ENCODE peak calls at places on chromosomes 2 and 18, in eight cellular contexts. One of them, this sample, is unnamed.

GRCh38 chr2:187580462-187581124 is 26.4 kb upstream of the TFPI start:
- DNase-seq in MM.1S: peak
- DNase-seq in GM12878: no peak
- DNase-seq in fibroblast of lung: peak
- DNase-seq in astrocyte: peak
- DNase-seq in HCT116: peak
- DNase-seq in hepatocyte: peak
- DNase-seq in keratinocyte: peak
- DNase-seq in this sample: peak

GRCh38 chr2:231540017-231540416 is 9.8 kb upstream of the NMUR1 start:
- DNase-seq in hepatocyte: no peak
- DNase-seq in astrocyte: no peak
- DNase-seq in GM12878: no peak
- DNase-seq in fibroblast of lung: no peak
- DNase-seq in MM.1S: no peak
- DNase-seq in keratinocyte: no peak
- DNase-seq in HCT116: no peak
- DNase-seq in this sample: no peak

GRCh38 chr2:19426144-19426543 is 67.7 kb upstream of the OSR1 start:
- DNase-seq in keratinocyte: no peak
- DNase-seq in fibroblast of lung: no peak
- DNase-seq in astrocyte: no peak
- DNase-seq in MM.1S: no peak
- DNase-seq in GM12878: no peak
- DNase-seq in hepatocyte: no peak
- DNase-seq in HCT116: no peak
- DNase-seq in this sample: no peak

GRCh38 chr2:144603334-144603733 is 83.4 kb upstream of the ZEB2 start:
- DNase-seq in GM12878: no peak
- DNase-seq in keratinocyte: no peak
- DNase-seq in MM.1S: no peak
- DNase-seq in hepatocyte: no peak
- DNase-seq in HCT116: no peak
- DNase-seq in astrocyte: no peak
- DNase-seq in fibroblast of lung: no peak
- DNase-seq in this sample: no peak

GRCh38 chr18:37309059-37309458 is 256.5 kb downstream of the CELF4 start:
- DNase-seq in GM12878: no peak
- DNase-seq in keratinocyte: no peak
- DNase-seq in HCT116: no peak
- DNase-seq in MM.1S: no peak
- DNase-seq in hepatocyte: no peak
- DNase-seq in fibroblast of lung: no peak
- DNase-seq in astrocyte: no peak
- DNase-seq in this sample: no peak

GRCh38 chr2:239143858-239144712 is 256.7 kb downstream of the HDAC4 start:
- DNase-seq in HCT116: peak
- DNase-seq in keratinocyte: no peak
- DNase-seq in GM12878: no peak
- DNase-seq in astrocyte: peak
- DNase-seq in MM.1S: no peak
- DNase-seq in fibroblast of lung: peak
- DNase-seq in hepatocyte: peak
- DNase-seq in this sample: peak

GRCh38 chr2:29724282-29724681 is 197.1 kb downstream of the ALK start:
- DNase-seq in fibroblast of lung: no peak
- DNase-seq in astrocyte: no peak
- DNase-seq in HCT116: no peak
- DNase-seq in hepatocyte: no peak
- DNase-seq in GM12878: no peak
- DNase-seq in MM.1S: no peak
- DNase-seq in keratinocyte: no peak
- DNase-seq in this sample: no peak

GRCh38 chr2:191333911-191334357 is 88.7 kb downstream of the MYO1B start:
- DNase-seq in fibroblast of lung: peak
- DNase-seq in GM12878: no peak
- DNase-seq in astrocyte: peak
- DNase-seq in hepatocyte: no peak
- DNase-seq in HCT116: no peak
- DNase-seq in keratinocyte: no peak
- DNase-seq in MM.1S: no peak
- DNase-seq in this sample: no peak

GRCh38 chr18:74064510-74064909 is 83.1 kb downstream of the FBXO15 start:
- DNase-seq in GM12878: no peak
- DNase-seq in keratinocyte: no peak
- DNase-seq in hepatocyte: no peak
- DNase-seq in HCT116: no peak
- DNase-seq in MM.1S: no peak
- DNase-seq in fibroblast of lung: no peak
- DNase-seq in astrocyte: no peak
- DNase-seq in this sample: no peak

GRCh38 chr2:198054299-198054698 is 249.9 kb downstream of the PLCL1 start:
- DNase-seq in MM.1S: peak
- DNase-seq in astrocyte: peak
- DNase-seq in GM12878: no peak
- DNase-seq in HCT116: peak
- DNase-seq in fibroblast of lung: peak
- DNase-seq in keratinocyte: no peak
- DNase-seq in hepatocyte: peak
- DNase-seq in this sample: peak

GRCh38 chr2:230942920-230943896 is 18.2 kb upstream of the GPR55 start:
- DNase-seq in keratinocyte: no peak
- DNase-seq in astrocyte: no peak
- DNase-seq in GM12878: peak
- DNase-seq in hepatocyte: no peak
- DNase-seq in HCT116: no peak
- DNase-seq in MM.1S: peak
- DNase-seq in fibroblast of lung: peak
- DNase-seq in this sample: no peak

GRCh38 chr2:176100547-176101140 is 1.0 kb downstream of the HOXD12 start:
- DNase-seq in fibroblast of lung: no peak
- DNase-seq in MM.1S: no peak
- DNase-seq in GM12878: no peak
- DNase-seq in hepatocyte: no peak
- DNase-seq in HCT116: no peak
- DNase-seq in astrocyte: no peak
- DNase-seq in keratinocyte: no peak
- DNase-seq in this sample: no peak

GRCh38 chr2:112692914-112693313 is 27.9 kb upstream of the NT5DC4 start:
- DNase-seq in fibroblast of lung: peak
- DNase-seq in keratinocyte: no peak
- DNase-seq in MM.1S: no peak
- DNase-seq in astrocyte: peak
- DNase-seq in hepatocyte: no peak
- DNase-seq in GM12878: no peak
- DNase-seq in HCT116: no peak
- DNase-seq in this sample: no peak

GRCh38 chr2:120239488-120240287 is 13.0 kb upstream of the RALB start:
- DNase-seq in hepatocyte: peak
- DNase-seq in astrocyte: peak
- DNase-seq in GM12878: no peak
- DNase-seq in MM.1S: no peak
- DNase-seq in keratinocyte: no peak
- DNase-seq in fibroblast of lung: peak
- DNase-seq in HCT116: no peak
- DNase-seq in this sample: peak

GRCh38 chr2:72883356-72883962 is 3.7 kb upstream of the SPR start:
- DNase-seq in astrocyte: peak
- DNase-seq in GM12878: no peak
- DNase-seq in MM.1S: peak
- DNase-seq in HCT116: no peak
- DNase-seq in hepatocyte: peak
- DNase-seq in keratinocyte: no peak
- DNase-seq in fibroblast of lung: peak
- DNase-seq in this sample: peak

GRCh38 chr2:86809481-86810121 is 18.9 kb upstream of the CD8A start:
- DNase-seq in hepatocyte: no peak
- DNase-seq in keratinocyte: no peak
- DNase-seq in GM12878: no peak
- DNase-seq in fibroblast of lung: no peak
- DNase-seq in HCT116: no peak
- DNase-seq in astrocyte: no peak
- DNase-seq in MM.1S: no peak
- DNase-seq in this sample: no peak
- TF ChIP-seq EZH2 in hepatocyte: no peak
- TF ChIP-seq EZH2 in keratinocyte: peak
- TF ChIP-seq EZH2 in GM12878: no peak
- TF ChIP-seq EZH2 in fibroblast of lung: peak
- TF ChIP-seq EZH2 in HCT116: no peak
- TF ChIP-seq EZH2 in astrocyte: peak
- TF ChIP-seq EZH2 in MM.1S: no peak
- TF ChIP-seq EZH2 in this sample: no peak

DNA sequence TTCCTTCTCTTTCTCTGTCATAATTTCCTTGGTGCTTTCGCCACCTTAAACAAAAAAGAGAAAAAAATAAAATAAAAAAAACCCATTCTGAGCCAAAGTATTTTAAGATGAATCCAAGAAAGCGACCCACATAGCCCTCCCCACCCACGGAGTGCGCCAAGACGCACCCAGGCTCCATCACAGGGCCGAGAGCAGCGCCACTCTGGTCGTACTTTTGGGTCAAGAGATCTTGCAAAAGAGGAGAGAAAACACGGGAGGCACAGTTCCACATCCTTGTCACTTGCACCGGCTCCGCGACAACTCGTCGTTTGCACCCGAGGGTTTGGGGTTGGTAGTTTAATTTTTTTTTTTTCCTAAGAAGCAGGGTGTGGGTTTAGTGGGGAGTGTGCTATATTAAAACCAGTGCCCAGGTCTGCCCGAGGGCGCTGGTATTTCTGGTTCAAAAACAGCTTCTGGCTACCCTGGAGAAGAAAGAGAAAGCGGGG is 1.7 kb upstream of the SP9 start:
- DNase-seq in HCT116: no peak
- DNase-seq in fibroblast of lung: no peak
- DNase-seq in astrocyte: no peak
- DNase-seq in keratinocyte: no peak
- DNase-seq in hepatocyte: no peak
- DNase-seq in GM12878: no peak
- DNase-seq in MM.1S: no peak
- DNase-seq in this sample: peak
- TF ChIP-seq EZH2 in HCT116: no peak
- TF ChIP-seq EZH2 in fibroblast of lung: no peak
- TF ChIP-seq EZH2 in astrocyte: no peak
- TF ChIP-seq EZH2 in keratinocyte: no peak
- TF ChIP-seq EZH2 in hepatocyte: peak
- TF ChIP-seq EZH2 in GM12878: no peak
- TF ChIP-seq EZH2 in MM.1S: no peak
- TF ChIP-seq EZH2 in this sample: no peak

GRCh38 chr2:38099096-38099997 is 23.4 kb upstream of the CYP1B1 start:
- DNase-seq in MM.1S: no peak
- DNase-seq in HCT116: no peak
- DNase-seq in keratinocyte: no peak
- DNase-seq in astrocyte: no peak
- DNase-seq in GM12878: no peak
- DNase-seq in fibroblast of lung: no peak
- DNase-seq in hepatocyte: no peak
- DNase-seq in this sample: peak

GRCh38 chr2:38095996-38096861 is 20.3 kb upstream of the CYP1B1 start:
- DNase-seq in astrocyte: no peak
- DNase-seq in hepatocyte: peak
- DNase-seq in fibroblast of lung: peak
- DNase-seq in GM12878: no peak
- DNase-seq in keratinocyte: no peak
- DNase-seq in HCT116: no peak
- DNase-seq in MM.1S: no peak
- DNase-seq in this sample: peak

GRCh38 chr2:38097611-38098350 is 21.8 kb upstream of the CYP1B1 start:
- DNase-seq in HCT116: no peak
- DNase-seq in keratinocyte: no peak
- DNase-seq in fibroblast of lung: peak
- DNase-seq in hepatocyte: no peak
- DNase-seq in GM12878: no peak
- DNase-seq in astrocyte: peak
- DNase-seq in MM.1S: no peak
- DNase-seq in this sample: peak

GRCh38 chr2:38095655-38095995 is 19.7 kb upstream of the CYP1B1 start:
- DNase-seq in HCT116: no peak
- DNase-seq in astrocyte: no peak
- DNase-seq in hepatocyte: no peak
- DNase-seq in fibroblast of lung: no peak
- DNase-seq in keratinocyte: no peak
- DNase-seq in GM12878: no peak
- DNase-seq in MM.1S: no peak
- DNase-seq in this sample: no peak

DNA sequence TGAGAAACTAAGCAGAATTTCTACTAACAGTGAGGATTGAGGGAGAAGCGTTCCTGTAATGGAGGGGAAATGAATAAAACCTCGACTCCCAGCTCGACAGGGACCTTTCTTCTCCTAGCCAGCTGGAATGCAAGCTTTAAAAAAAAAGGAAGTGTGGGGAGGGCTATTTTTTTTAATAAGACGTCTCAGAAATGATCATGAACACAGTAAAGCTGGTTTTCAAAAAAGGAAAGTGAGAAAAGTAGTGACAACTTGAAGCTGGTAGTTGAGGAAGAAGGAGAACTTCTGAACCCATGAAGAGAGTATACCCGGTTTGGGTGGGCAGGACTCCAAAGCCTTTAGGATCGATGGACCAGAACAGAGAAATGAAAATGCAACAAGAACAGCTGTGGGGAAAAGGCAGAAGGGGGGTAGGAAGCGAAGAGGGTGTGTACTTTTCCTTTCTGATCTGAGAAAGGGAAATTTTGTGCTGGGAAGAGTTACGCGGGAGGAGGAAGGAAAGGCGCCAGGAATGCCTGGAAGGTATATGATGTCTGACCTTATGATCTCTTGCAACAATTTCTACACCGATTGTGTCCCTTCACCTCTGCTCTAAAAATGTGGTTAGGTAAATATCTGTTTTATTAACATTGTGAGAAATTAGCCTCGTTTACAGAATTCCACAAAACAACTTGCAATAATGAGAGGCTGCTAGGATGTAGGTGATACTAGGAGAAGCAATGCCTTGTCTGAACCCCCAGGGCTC is 22.6 kb upstream of the CYP1B1 start:
- DNase-seq in hepatocyte: no peak
- DNase-seq in GM12878: no peak
- DNase-seq in MM.1S: no peak
- DNase-seq in keratinocyte: no peak
- DNase-seq in HCT116: no peak
- DNase-seq in astrocyte: no peak
- DNase-seq in fibroblast of lung: no peak
- DNase-seq in this sample: no peak
- TF ChIP-seq EZH2 in hepatocyte: no peak
- TF ChIP-seq EZH2 in GM12878: no peak
- TF ChIP-seq EZH2 in MM.1S: no peak
- TF ChIP-seq EZH2 in keratinocyte: no peak
- TF ChIP-seq EZH2 in HCT116: no peak
- TF ChIP-seq EZH2 in astrocyte: no peak
- TF ChIP-seq EZH2 in fibroblast of lung: no peak
- TF ChIP-seq EZH2 in this sample: no peak

DNA sequence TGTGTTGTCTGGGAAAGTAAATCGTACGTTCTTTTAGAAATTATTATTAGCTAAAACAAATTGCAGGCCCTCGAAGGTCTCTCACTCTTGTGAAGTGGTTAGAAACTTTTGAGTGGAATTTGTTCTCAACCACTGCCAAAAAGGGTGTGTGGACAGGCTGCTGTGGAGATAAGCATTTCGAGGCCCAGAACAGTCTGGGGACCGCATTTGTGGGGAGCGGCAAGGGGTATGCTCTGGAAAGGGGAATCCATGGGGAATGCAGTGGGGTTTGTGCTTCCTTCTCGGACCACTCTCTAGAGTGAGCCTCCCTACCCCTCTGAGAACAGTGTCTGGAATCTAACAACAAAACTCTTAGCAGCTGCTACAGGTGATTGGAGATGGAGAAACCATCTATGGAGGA is 1.7 kb downstream of the NRP2 start:
- DNase-seq in MM.1S: no peak
- DNase-seq in keratinocyte: no peak
- DNase-seq in GM12878: no peak
- DNase-seq in astrocyte: no peak
- DNase-seq in hepatocyte: no peak
- DNase-seq in fibroblast of lung: no peak
- DNase-seq in HCT116: no peak
- DNase-seq in this sample: no peak
- TF ChIP-seq EZH2 in MM.1S: no peak
- TF ChIP-seq EZH2 in keratinocyte: no peak
- TF ChIP-seq EZH2 in GM12878: no peak
- TF ChIP-seq EZH2 in astrocyte: no peak
- TF ChIP-seq EZH2 in hepatocyte: no peak
- TF ChIP-seq EZH2 in fibroblast of lung: no peak
- TF ChIP-seq EZH2 in HCT116: no peak
- TF ChIP-seq EZH2 in this sample: no peak